ENCODE peak calls at places on chromosomes 2 and 18, in eight cellular contexts. X is upper lobe of right lung, T is right cardiac atrium, P is HCT116, S is aorta, W is adrenal gland, R is stomach, D is hepatocyte. K is an unnamed sample. For H3K9me3, the result is how much of the 10 kb centered on the place peaks cover.

GRCh38 chr2:130370490-130370889 is 14.6 kb downstream of the PTPN18 start:
- DNase-seq in X (no peak), T (no peak), P (no peak), S (no peak), W (no peak), R (no peak), D (no peak), K (peak)

GRCh38 chr18:5142859-5143258 is 54.2 kb downstream of the AKAIN1 start:
- DNase-seq in X (no peak), T (no peak), P (no peak), S (no peak), W (no peak), R (no peak), D (peak), K (no peak)

GRCh38 chr2:64000630-64001381 is 18.4 kb downstream of the VPS54 start:
- DNase-seq in X (no peak), T (no peak), P (no peak), S (no peak), W (no peak), R (no peak), D (no peak), K (no peak)

GRCh38 chr2:224971214-224971613 is 71.1 kb downstream of the DOCK10 start:
- DNase-seq in X (peak), T (no peak), P (peak), S (no peak), W (no peak), R (peak), D (peak), K (no peak)

GRCh38 chr2:125408839-125409502 is 1247.0 kb upstream of the GYPC start:
- DNase-seq in X (no peak), T (no peak), P (no peak), S (no peak), W (no peak), R (no peak), D (no peak), K (no peak)

GRCh38 chr18:63591725-63592124 is 4.6 kb downstream of the SERPINB13 start:
- DNase-seq in X (no peak), T (no peak), P (no peak), S (no peak), W (no peak), R (no peak), D (no peak), K (no peak)

GRCh38 chr2:173749315-173749714 is 215.9 kb downstream of the SP3 start:
- DNase-seq in X (no peak), T (no peak), P (peak), S (no peak), W (no peak), R (no peak), D (peak), K (no peak)

GRCh38 chr2:145538661-145539319 is 1018.9 kb upstream of the ZEB2 start:
- DNase-seq in X (no peak), T (no peak), P (no peak), S (no peak), W (no peak), R (no peak), D (no peak), K (no peak)

GRCh38 chr18:12254820-12255511 is 805 bp downstream of the CIDEA start:
- DNase-seq in X (no peak), T (no peak), P (no peak), S (no peak), W (no peak), R (no peak), D (no peak), K (no peak)

GRCh38 chr18:34783485-34783884 is 73.4 kb downstream of the DTNA start:
- DNase-seq in X (no peak), T (no peak), P (no peak), S (no peak), W (no peak), R (no peak), D (no peak), K (no peak)

GRCh38 chr2:235724964-235725603 is 231.2 kb downstream of the AGAP1 start:
- DNase-seq in X (no peak), T (peak), P (no peak), S (no peak), W (no peak), R (peak), D (no peak), K (no peak)

GRCh38 chr2:230765611-230766300 is 53.1 kb downstream of the CAB39 start:
- DNase-seq in X (no peak), T (no peak), P (no peak), S (no peak), W (no peak), R (no peak), D (no peak), K (no peak)

GRCh38 chr2:84424152-84424551 is 34.9 kb downstream of the SUCLG1 start:
- DNase-seq in X (no peak), T (no peak), P (no peak), S (no peak), W (no peak), R (no peak), D (no peak), K (no peak)

GRCh38 chr2:238720232-238720672 is 127.6 kb upstream of the TWIST2 start:
- DNase-seq in X (peak), T (peak), P (peak), S (peak), W (peak), R (peak), D (peak), K (no peak)

GRCh38 chr2:112703684-112704083 is 17.1 kb upstream of the NT5DC4 start:
- DNase-seq in X (no peak), T (no peak), P (no peak), S (no peak), W (no peak), R (no peak), D (no peak), K (no peak)

GRCh38 chr2:162053066-162053807 is 20.8 kb downstream of the DPP4 start:
- DNase-seq in X (no peak), T (no peak), P (no peak), S (no peak), W (no peak), R (no peak), D (no peak), K (no peak)

GRCh38 chr2:52749764-52750163 is 1017.8 kb upstream of the CHAC2 start:
- DNase-seq in X (no peak), T (no peak), P (no peak), S (no peak), W (no peak), R (no peak), D (no peak), K (no peak)

GRCh38 chr2:52745144-52745543 is 1022.5 kb upstream of the CHAC2 start:
- DNase-seq in X (no peak), T (no peak), P (no peak), S (no peak), W (no peak), R (no peak), D (no peak), K (no peak)
- H3K9me3 ChIP-seq in X (under half), T (under half), P (under half), S (under half), W (under half), R (under half), D (under half), K (under half)

DNA sequence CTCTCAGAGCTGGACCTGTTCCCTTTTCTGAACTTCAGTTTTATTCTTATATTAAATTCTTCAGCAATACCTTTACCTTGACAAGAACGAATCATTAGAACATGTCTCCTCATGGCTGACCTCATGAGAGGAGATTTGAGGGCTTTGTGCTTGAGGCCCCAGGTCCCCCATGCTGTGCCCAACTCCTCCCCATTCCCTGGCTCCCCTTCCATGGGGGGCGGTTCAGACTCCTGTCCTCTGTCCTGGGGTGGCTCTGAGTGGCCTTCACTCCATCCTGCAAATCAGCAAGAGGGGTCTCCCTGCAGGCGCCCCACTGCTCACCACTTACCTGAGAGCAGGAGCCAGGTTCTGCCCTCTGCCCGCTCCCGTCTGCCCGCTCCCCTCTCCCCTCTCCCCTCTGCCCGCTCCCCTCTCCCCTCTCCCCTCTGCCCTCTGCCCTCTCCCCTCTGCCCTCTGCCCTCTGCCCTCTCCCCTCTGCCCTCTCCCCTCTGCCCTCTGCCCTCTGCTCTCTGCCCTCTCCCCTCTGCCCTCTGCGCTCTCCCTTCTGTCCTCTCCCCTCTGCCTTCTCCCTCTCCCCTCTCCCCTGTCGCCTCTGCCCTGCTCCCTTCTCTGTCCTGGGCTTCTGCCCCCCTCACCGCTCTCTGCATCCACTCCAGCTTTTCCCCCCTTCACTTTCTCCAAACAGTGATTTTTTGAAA is 98.7 kb upstream of the ALKAL2 start:
- DNase-seq in X (no peak), T (no peak), P (no peak), S (no peak), W (no peak), R (no peak), D (no peak), K (no peak)
- H3K9me3 ChIP-seq in X (under half), T (under half), P (under half), S (under half), W (under half), R (under half), D (under half), K (under half)

GRCh38 chr2:7919510-7919909 is 762.3 kb upstream of the ID2 start:
- DNase-seq in X (no peak), T (no peak), P (no peak), S (no peak), W (no peak), R (no peak), D (no peak), K (no peak)
- H3K9me3 ChIP-seq in X (under half), T (under half), P (under half), S (under half), W (under half), R (under half), D (under half), K (under half)

GRCh38 chr2:127370010-127370409 is 17.8 kb downstream of the MAP3K2 start:
- DNase-seq in X (no peak), T (no peak), P (no peak), S (no peak), W (no peak), R (no peak), D (no peak), K (no peak)
- H3K9me3 ChIP-seq in X (under half), T (under half), P (under half), S (under half), W (under half), R (under half), D (under half), K (under half)

GRCh38 chr18:67269206-67269605 is 247.3 kb downstream of the DSEL start:
- DNase-seq in X (no peak), T (no peak), P (no peak), S (no peak), W (no peak), R (no peak), D (no peak), K (no peak)
- H3K9me3 ChIP-seq in X (under half), T (under half), P (under half), S (under half), W (under half), R (under half), D (under half), K (under half)